ENCODE peak calls at places on chromosomes 1 and 21, in nine cellular contexts. M, V, E, P, A, R, Y, S and W are unnamed samples.

GRCh38 chr1:114094675-114095074 is 59.0 kb downstream of the SYT6 start:
- DNase-seq in P (no peak), E (no peak), V (no peak), R (no peak), A (no peak), Y (no peak), M (no peak), S (no peak), W (no peak)

GRCh38 chr1:193113992-193114332 is 7.9 kb upstream of the CDC73 start:
- DNase-seq in M (no peak), P (no peak), E (no peak), R (no peak), V (no peak), S (no peak), Y (no peak), A (no peak), W (no peak)

GRCh38 chr21:38386967-38387366 is 111.3 kb downstream of the ERG start:
- DNase-seq in S (peak), Y (peak), M (no peak), V (no peak), P (no peak), E (no peak), R (peak), A (no peak), W (no peak)

GRCh38 chr1:41493117-41493536 is 8.6 kb upstream of the EDN2 start:
- DNase-seq in P (peak), E (no peak), A (no peak), M (no peak), V (no peak), R (peak), Y (peak), S (peak), W (no peak)

GRCh38 chr1:160219062-160219929 is 14.1 kb downstream of the PEA15 start:
- DNase-seq in R (peak), V (no peak), E (no peak), A (no peak), M (peak), P (peak), Y (peak), S (peak), W (no peak)

GRCh38 chr1:29271724-29272123 is 35.4 kb downstream of the PTPRU start:
- DNase-seq in V (peak), A (no peak), P (no peak), M (peak), E (no peak), Y (peak), S (peak), R (peak), W (no peak)

GRCh38 chr1:178037510-178038253 is 56.2 kb upstream of the RASAL2 start:
- DNase-seq in V (no peak), P (no peak), Y (peak), M (peak), E (no peak), R (peak), S (peak), A (peak), W (peak)

GRCh38 chr1:246355421-246356230 is 151.5 kb downstream of the SMYD3 start:
- DNase-seq in S (peak), V (no peak), E (no peak), A (no peak), Y (peak), M (peak), R (no peak), P (no peak), W (no peak)

GRCh38 chr1:168821434-168821833 is 92.4 kb upstream of the DPT start:
- DNase-seq in Y (no peak), M (no peak), E (no peak), R (no peak), V (no peak), S (no peak), A (no peak), P (no peak), W (no peak)

GRCh38 chr1:212595787-212596714 is 12.5 kb upstream of the ATF3 start:
- DNase-seq in P (peak), S (peak), V (no peak), M (peak), Y (peak), E (no peak), R (peak), A (peak), W (peak)

GRCh38 chr1:22295856-22296255 is 153.0 kb upstream of the WNT4 start:
- DNase-seq in R (no peak), E (no peak), M (no peak), Y (no peak), S (no peak), P (no peak), V (no peak), A (no peak), W (no peak)

GRCh38 chr1:190373705-190374336 is 103.8 kb downstream of the BRINP3 start:
- DNase-seq in S (peak), Y (peak), V (no peak), R (peak), A (no peak), E (no peak), M (peak), P (no peak), W (no peak)

GRCh38 chr21:33760641-33761103 is 118.4 kb downstream of the ITSN1 start:
- DNase-seq in R (peak), V (no peak), S (peak), A (no peak), E (no peak), M (no peak), Y (peak), P (peak), W (no peak)